ENCODE peak calls at places on chromosomes 3 and 15, in nine cellular contexts. D is T-helper 9 cell, W is NCI-H446 treated with DMSO at 0.1 percent for 48 hours, E is NCI-H1105, C is pancreas, Z is AG08395, U is nephron progenitor cell, M is GM12892, V is neuronal stem cell. F is an unnamed sample.

GRCh38 chr3:69288161-69288895 is 97.6 kb downstream of the FRMD4B start:
- DNase-seq in D (no peak), W (no peak), E (no peak), C (no peak), Z (no peak), U (peak; percentile 38), M (no peak), V (peak; percentile 78), F (no peak)

GRCh38 chr3:129732200-129732876 is 125.9 kb upstream of the PLXND1 start:
- DNase-seq in D (no peak), W (no peak), E (no peak), C (no peak), Z (no peak), U (no peak), M (no peak), V (no peak), F (no peak)

GRCh38 chr15:89421219-89421618 is 75.2 kb downstream of the RHCG start:
- DNase-seq in D (no peak), W (no peak), E (no peak), C (no peak), Z (no peak), U (no peak), M (no peak), V (no peak), F (no peak)

GRCh38 chr3:18946524-18946923 is 201.8 kb upstream of the KCNH8 start:
- DNase-seq in D (no peak), W (no peak), E (no peak), C (no peak), Z (no peak), U (no peak), M (no peak), V (peak; percentile 1), F (no peak)

GRCh38 chr15:98067339-98067738 is 106.8 kb downstream of the ARRDC4 start:
- DNase-seq in D (no peak), W (no peak), E (no peak), C (no peak), Z (peak; percentile 35), U (no peak), M (no peak), V (no peak), F (no peak)

GRCh38 chr15:38401101-38401500 is 52.8 kb upstream of the FAM98B start:
- DNase-seq in D (no peak), W (no peak), E (no peak), C (no peak), Z (peak; percentile 29), U (no peak), M (no peak), V (no peak), F (no peak)

GRCh38 chr3:16264174-16264707 is 502 bp downstream of the DPH3 start:
- DNase-seq in D (no peak), W (no peak), E (no peak), C (no peak), Z (no peak), U (no peak), M (no peak), V (no peak), F (no peak)

GRCh38 chr3:5348229-5348628 is 160.7 kb downstream of the EDEM1 start:
- DNase-seq in D (no peak), W (no peak), E (no peak), C (no peak), Z (no peak), U (no peak), M (no peak), V (no peak), F (no peak)

GRCh38 chr3:115436767-115437301 is 186.5 kb upstream of the GAP43 start:
- DNase-seq in D (no peak), W (peak; percentile 12), E (no peak), C (no peak), Z (peak; percentile 94), U (no peak), M (no peak), V (no peak), F (peak; percentile 46)

GRCh38 chr3:167733961-167734497 is 663 bp downstream of the PDCD10 start:
- DNase-seq in D (no peak), W (no peak), E (no peak), C (no peak), Z (no peak), U (no peak), M (no peak), V (no peak), F (no peak)

GRCh38 chr3:160400048-160400630 is 689 bp downstream of the SMC4 start:
- DNase-seq in D (peak; percentile 16), W (no peak), E (peak; percentile 54), C (peak; percentile 48), Z (peak; percentile 9), U (peak; percentile 53), M (no peak), V (no peak), F (peak; percentile 36)

GRCh38 chr3:125187599-125187910 is 25.0 kb downstream of the SLC12A8 start:
- DNase-seq in D (no peak), W (no peak), E (no peak), C (no peak), Z (no peak), U (no peak), M (no peak), V (no peak), F (no peak)

GRCh38 chr3:4302747-4303146 is 422 bp upstream of the SETMAR start:
- DNase-seq in D (peak; percentile 1), W (no peak), E (no peak), C (peak; percentile 10), Z (no peak), U (no peak), M (no peak), V (no peak), F (no peak)

GRCh38 chr15:99307735-99308134 is 56.5 kb downstream of the LRRC28 start:
- DNase-seq in D (no peak), W (no peak), E (no peak), C (no peak), Z (no peak), U (no peak), M (no peak), V (no peak), F (no peak)

GRCh38 chr15:39592500-39592899 is 11.6 kb downstream of the THBS1 start:
- DNase-seq in D (no peak), W (no peak), E (no peak), C (no peak), Z (no peak), U (no peak), M (no peak), V (no peak), F (no peak)

F was measured in AG08396.